ENCODE peak calls at places on chromosome 6, in five cellular contexts. I is Peyer's patch, S is psoas muscle, P is astrocyte, Q is body of pancreas. X is an unnamed sample.

GRCh38 chr6:30750379-30750668 is 6.0 kb upstream of the IER3 start:
- DNase-seq in P (no peak), S (no peak), Q (no peak), I (no peak), X (no peak)

GRCh38 chr6:142822383-142822782 is 122.6 kb downstream of the HIVEP2 start:
- DNase-seq in P (no peak), S (no peak), Q (no peak), I (no peak), X (no peak)

GRCh38 chr6:72649032-72649984 is 27.4 kb downstream of the KCNQ5 start:
- DNase-seq in I (no peak), P (peak; percentile 83), S (no peak), Q (no peak), X (no peak)

GRCh38 chr6:132228894-132229293 is 172.4 kb downstream of the MOXD1 start:
- DNase-seq in I (no peak), P (peak; percentile 73), Q (no peak), S (no peak), X (no peak)

GRCh38 chr6:52362443-52363221 is 681 bp downstream of the PAQR8 start:
- DNase-seq in Q (peak; percentile 24), P (no peak), I (peak; percentile 73), S (peak; percentile 54), X (peak; percentile 37)

GRCh38 chr6:163460307-163460782 is 45.8 kb downstream of the QKI start:
- DNase-seq in S (no peak), I (no peak), Q (no peak), P (peak; percentile 63), X (no peak)

GRCh38 chr6:169099411-169100202 is 154.0 kb downstream of the THBS2 start:
- DNase-seq in P (peak; percentile 49), Q (no peak), S (no peak), I (no peak), X (no peak)

GRCh38 chr6:167757291-167757690 is 69.4 kb upstream of the AFDN start:
- DNase-seq in I (no peak), Q (no peak), S (no peak), P (no peak), X (no peak)

GRCh38 chr6:12071064-12071615 is 59.0 kb downstream of the HIVEP1 start:
- DNase-seq in Q (no peak), S (no peak), I (no peak), P (no peak), X (no peak)

GRCh38 chr6:157220485-157220884 is 102.8 kb downstream of the TMEM242 start:
- DNase-seq in P (no peak), Q (no peak), I (no peak), S (no peak), X (no peak)

GRCh38 chr6:11278207-11278559 is 45.7 kb upstream of the NEDD9 start:
- DNase-seq in I (no peak), Q (no peak), P (peak; percentile 14), S (no peak), X (no peak)

GRCh38 chr6:132053523-132053922 is 102.4 kb upstream of the CCN2 start:
- DNase-seq in S (no peak), Q (no peak), I (no peak), P (peak; percentile 82), X (no peak)

GRCh38 chr6:134182528-134182927 is 130.1 kb upstream of the SLC2A12 start:
- DNase-seq in S (no peak), P (no peak), I (no peak), Q (no peak), X (no peak)

GRCh38 chr6:135905604-135906300 is 54.3 kb downstream of the PDE7B start:
- DNase-seq in I (no peak), S (no peak), Q (no peak), P (peak; percentile 58), X (no peak)

GRCh38 chr6:30626484-30627366 is at the start of gene ATAT1:
- DNase-seq in Q (peak; percentile 90), P (peak; percentile 59), I (peak; percentile 97), S (peak; percentile 94), X (peak; percentile 93)

GRCh38 chr6:157271911-157272310 is 51.4 kb downstream of the TMEM242 start:
- DNase-seq in Q (no peak), I (no peak), P (no peak), S (no peak), X (no peak)

GRCh38 chr6:107064579-107065065 is 36.6 kb downstream of the MTRES1 start:
- DNase-seq in P (peak; percentile 83), S (no peak), Q (peak; percentile 37), I (no peak), X (peak; percentile 74)

GRCh38 chr6:17865798-17866725 is 121.4 kb downstream of the KIF13A start:
- DNase-seq in S (peak; percentile 88), Q (peak; percentile 54), P (peak; percentile 98), I (no peak), X (peak; percentile 39)

GRCh38 chr6:112879920-112880413 is 532.8 kb downstream of the RFPL4B start:
- DNase-seq in I (peak; percentile 69), Q (peak; percentile 44), S (peak; percentile 50), P (peak; percentile 8), X (peak; percentile 49)

GRCh38 chr6:158634695-158635426 is 9.7 kb downstream of the DYNLT1 start:
- DNase-seq in Q (no peak), I (no peak), S (no peak), P (no peak), X (peak; percentile 16)

GRCh38 chr6:120826253-120826652 is 508.0 kb downstream of the TBC1D32 start:
- DNase-seq in Q (peak; percentile 62), I (no peak), P (no peak), S (no peak), X (peak; percentile 55)

GRCh38 chr6:128208851-128209580 is 308.2 kb upstream of the THEMIS start:
- DNase-seq in Q (no peak), P (peak; percentile 69), I (no peak), S (no peak), X (no peak)

GRCh38 chr6:21595951-21596378 is 2.4 kb downstream of the SOX4 start:
- DNase-seq in Q (peak; percentile 24), S (no peak), P (no peak), I (peak; percentile 58), X (no peak)

GRCh38 chr6:21597706-21598273 is 4.2 kb downstream of the SOX4 start:
- DNase-seq in Q (no peak), I (no peak), S (no peak), P (no peak), X (no peak)

GRCh38 chr6:21595265-21595950 is 1.9 kb downstream of the SOX4 start:
- DNase-seq in Q (peak; percentile 65), S (peak; percentile 60), I (peak; percentile 67), P (no peak), X (peak; percentile 56)

GRCh38 chr6:21597243-21597682 is 3.7 kb downstream of the SOX4 start:
- DNase-seq in P (no peak), Q (no peak), I (no peak), S (no peak), X (no peak)

DNA sequence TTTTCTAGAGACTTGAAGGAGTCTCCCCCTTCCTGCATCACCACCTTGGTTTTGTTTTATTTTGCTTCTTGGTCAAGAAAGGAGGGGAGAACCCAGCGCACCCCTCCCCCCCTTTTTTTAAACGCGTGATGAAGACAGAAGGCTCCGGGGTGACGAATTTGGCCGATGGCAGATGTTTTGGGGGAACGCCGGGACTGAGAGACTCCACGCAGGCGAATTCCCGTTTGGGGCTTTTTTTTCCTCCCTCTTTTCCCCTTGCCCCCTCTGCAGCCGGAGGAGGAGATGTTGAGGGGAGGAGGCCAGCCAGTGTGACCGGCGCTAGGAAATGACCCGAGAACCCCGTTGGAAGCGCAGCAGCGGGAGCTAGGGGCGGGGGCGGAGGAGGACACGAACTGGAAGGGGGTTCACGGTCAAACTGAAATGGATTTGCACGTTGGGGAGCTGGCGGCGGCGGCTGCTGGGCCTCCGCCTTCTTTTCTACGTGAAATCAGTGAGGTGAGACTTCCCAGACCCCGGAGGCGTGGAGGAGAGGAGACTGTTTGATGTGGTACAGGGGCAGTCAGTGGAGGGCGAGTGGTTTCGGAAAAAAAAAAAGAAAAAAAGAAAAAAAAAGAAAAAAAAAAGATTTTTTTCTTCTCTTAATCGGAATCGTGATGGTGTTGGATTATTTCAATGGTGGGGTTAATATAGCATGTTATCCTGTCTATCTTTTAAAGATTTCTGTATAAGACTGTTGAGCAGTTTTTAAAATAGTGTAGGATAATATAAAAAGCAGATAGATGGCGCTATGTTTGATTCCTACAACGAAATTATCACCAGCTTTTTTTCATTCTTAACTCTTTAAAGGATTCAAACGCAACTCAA is 3.1 kb downstream of the SOX4 start:
- DNase-seq in P (peak; percentile 56), I (peak; percentile 66), S (peak; percentile 68), Q (peak; percentile 49), X (peak; percentile 31)
- TF ChIP-seq CTCF in P (peak; percentile 47), I (peak; percentile 63), S (peak; percentile 53), Q (peak; percentile 63), X (no peak)

DNA sequence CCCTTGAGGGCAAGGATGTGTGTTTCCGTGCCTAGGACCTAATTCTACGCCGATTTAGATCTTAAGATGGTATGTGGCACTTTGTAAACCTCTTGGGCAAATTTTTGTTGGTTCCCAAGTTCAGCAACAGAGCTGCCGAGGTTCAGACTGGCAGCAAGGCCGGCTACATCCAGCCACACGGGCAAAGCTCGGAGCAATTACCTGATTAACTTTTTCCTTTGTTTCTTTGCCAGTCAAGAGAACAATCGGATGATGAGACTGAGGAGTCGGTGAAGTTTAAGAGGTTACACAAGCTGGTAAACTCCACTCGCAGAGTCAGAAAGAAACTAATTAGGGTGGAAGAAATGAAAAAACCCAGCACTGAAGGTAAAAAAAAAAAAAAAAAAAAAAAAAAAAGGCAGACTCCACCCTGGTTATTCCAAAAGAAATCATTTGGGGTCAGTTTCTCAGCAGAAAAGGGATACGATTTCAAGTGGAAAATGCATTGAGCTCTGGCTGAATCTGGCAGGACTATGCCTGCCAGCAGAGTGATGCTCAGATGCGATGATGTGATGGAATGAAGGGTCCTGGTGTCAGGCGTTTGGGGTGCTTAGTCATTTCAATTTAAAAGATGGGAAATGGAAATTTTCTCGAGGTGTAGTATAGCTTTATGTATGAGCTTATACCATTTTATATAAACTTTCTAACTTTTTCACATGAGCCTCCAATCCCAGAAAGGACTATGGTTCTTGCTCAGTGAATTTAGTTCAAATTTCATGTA is 171.6 kb downstream of the SASH1 start:
- DNase-seq in S (no peak), I (no peak), P (no peak), Q (no peak), X (no peak)
- H3K27ac ChIP-seq in S (peak overlapping the region; percentile 69), I (peak overlapping the region; percentile 83), P (no peak overlapping the region), Q (no peak overlapping the region), X (peak overlapping the region; percentile 80)

GRCh38 chr6:15518878-15519277 is 143.9 kb downstream of the DTNBP1 start:
- DNase-seq in S (no peak), Q (no peak), P (no peak), I (no peak), X (no peak)
- TF ChIP-seq CTCF in S (no peak), Q (no peak), P (no peak), I (no peak), X (no peak)

DNA sequence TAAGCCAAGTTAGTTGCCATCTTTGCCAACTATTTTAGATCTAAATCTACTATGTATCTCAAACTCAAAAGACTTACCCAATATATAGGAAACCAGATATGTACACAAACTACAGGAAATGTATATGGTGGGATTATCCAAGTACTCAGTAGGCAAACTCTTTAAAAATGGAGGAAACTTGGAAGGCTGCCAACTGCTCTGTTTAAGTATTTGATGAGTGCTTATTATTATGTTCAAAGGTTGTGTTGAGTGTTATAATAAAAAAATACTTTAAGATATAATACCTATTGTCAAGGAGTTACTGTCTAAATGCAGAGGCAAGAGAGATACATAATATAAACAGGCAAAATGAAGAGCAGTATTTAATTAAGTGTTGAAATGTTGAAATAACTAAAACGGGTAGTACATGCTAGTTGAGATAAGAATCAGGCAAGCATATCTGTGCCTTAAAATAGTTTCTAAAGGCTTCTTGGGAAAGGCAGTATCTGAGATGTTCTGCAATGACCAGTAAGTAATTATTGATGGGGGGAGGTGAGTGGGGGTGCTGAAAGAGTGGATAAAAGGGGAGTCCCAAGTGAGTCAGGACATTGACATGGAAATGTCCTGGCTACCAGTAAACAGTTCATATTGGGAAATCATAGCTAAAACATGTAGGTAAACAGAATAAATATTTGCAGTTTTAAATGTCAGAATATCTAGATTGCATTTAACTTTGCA is 6.5 kb upstream of the DST start:
- DNase-seq in Q (no peak), S (no peak), I (no peak), P (no peak), X (no peak)
- H3K27ac ChIP-seq in Q (no peak overlapping the region), S (peak overlapping the region; percentile 0), I (no peak overlapping the region), P (no peak overlapping the region), X (no peak overlapping the region)

X was measured in stomach.